ENCODE peak calls at places on chromosome 16, in five cellular contexts. One of them, this sample, is unnamed. For H3K4me1 and H3K9me3, the result is how much of the 10 kb centered on the place peaks cover.

GRCh38 chr16:54986404-54986803 is 55.7 kb downstream of the IRX5 start:
- DNase-seq in fibroblast of lung: no peak
- DNase-seq in neural progenitor cell: peak
- DNase-seq in A549: no peak
- DNase-seq in ovary: no peak
- DNase-seq in this sample: no peak

GRCh38 chr16:87418644-87419043 is 26.5 kb downstream of the MAP1LC3B start:
- DNase-seq in ovary: no peak
- DNase-seq in neural progenitor cell: no peak
- DNase-seq in A549: no peak
- DNase-seq in fibroblast of lung: no peak
- DNase-seq in this sample: no peak

GRCh38 chr16:4307215-4308037 is 8.4 kb upstream of the GLIS2 start:
- DNase-seq in neural progenitor cell: peak
- DNase-seq in ovary: peak
- DNase-seq in A549: peak
- DNase-seq in fibroblast of lung: peak
- DNase-seq in this sample: peak

GRCh38 chr16:89918453-89919347 is at the start of gene MC1R:
- DNase-seq in fibroblast of lung: peak
- DNase-seq in neural progenitor cell: peak
- DNase-seq in ovary: no peak
- DNase-seq in A549: peak
- DNase-seq in this sample: peak

GRCh38 chr16:82630688-82631087 is 3.9 kb downstream of the CDH13 start:
- DNase-seq in ovary: no peak
- DNase-seq in fibroblast of lung: no peak
- DNase-seq in neural progenitor cell: no peak
- DNase-seq in A549: no peak
- DNase-seq in this sample: peak

GRCh38 chr16:67542464-67542863 is 13.8 kb downstream of the RIPOR1 start:
- DNase-seq in ovary: peak
- DNase-seq in fibroblast of lung: peak
- DNase-seq in A549: peak
- DNase-seq in neural progenitor cell: no peak
- DNase-seq in this sample: peak

GRCh38 chr16:5678371-5678770 is 580.8 kb upstream of the EEF2KMT start:
- DNase-seq in fibroblast of lung: no peak
- DNase-seq in A549: no peak
- DNase-seq in neural progenitor cell: peak
- DNase-seq in ovary: no peak
- DNase-seq in this sample: no peak

GRCh38 chr16:25012525-25012991 is 2.6 kb downstream of the ARHGAP17 start:
- DNase-seq in fibroblast of lung: peak
- DNase-seq in A549: no peak
- DNase-seq in neural progenitor cell: no peak
- DNase-seq in ovary: no peak
- DNase-seq in this sample: peak

GRCh38 chr16:75251280-75252048 is at the start of gene BCAR1:
- DNase-seq in fibroblast of lung: peak
- DNase-seq in A549: peak
- DNase-seq in neural progenitor cell: peak
- DNase-seq in ovary: peak
- DNase-seq in this sample: peak

GRCh38 chr16:14013145-14013570 is 58.0 kb upstream of the MRTFB start:
- DNase-seq in neural progenitor cell: no peak
- DNase-seq in ovary: no peak
- DNase-seq in A549: no peak
- DNase-seq in fibroblast of lung: no peak
- DNase-seq in this sample: no peak

GRCh38 chr16:61797960-61798359 is 238.3 kb downstream of the CDH8 start:
- DNase-seq in ovary: no peak
- DNase-seq in fibroblast of lung: no peak
- DNase-seq in A549: no peak
- DNase-seq in neural progenitor cell: no peak
- DNase-seq in this sample: no peak

GRCh38 chr16:58212824-58213655 is 15.1 kb upstream of the CSNK2A2 start:
- DNase-seq in ovary: no peak
- DNase-seq in neural progenitor cell: no peak
- DNase-seq in fibroblast of lung: no peak
- DNase-seq in A549: no peak
- DNase-seq in this sample: no peak

GRCh38 chr16:3665508-3665907 is 11.0 kb downstream of the DNASE1 start:
- DNase-seq in neural progenitor cell: no peak
- DNase-seq in fibroblast of lung: no peak
- DNase-seq in ovary: no peak
- DNase-seq in A549: no peak
- DNase-seq in this sample: no peak

GRCh38 chr16:13348416-13348815 is 447.0 kb downstream of the SHISA9 start:
- DNase-seq in ovary: no peak
- DNase-seq in fibroblast of lung: no peak
- DNase-seq in neural progenitor cell: no peak
- DNase-seq in A549: no peak
- DNase-seq in this sample: no peak

GRCh38 chr16:86611517-86611840 is 33.1 kb downstream of the FOXL1 start:
- DNase-seq in A549: no peak
- DNase-seq in neural progenitor cell: no peak
- DNase-seq in fibroblast of lung: no peak
- DNase-seq in ovary: no peak
- DNase-seq in this sample: no peak

GRCh38 chr16:65845466-65846209 is 520.9 kb upstream of the CDH5 start:
- DNase-seq in ovary: no peak
- DNase-seq in neural progenitor cell: no peak
- DNase-seq in fibroblast of lung: peak
- DNase-seq in A549: no peak
- DNase-seq in this sample: peak

GRCh38 chr16:67538666-67539101 is 10.1 kb downstream of the RIPOR1 start:
- DNase-seq in fibroblast of lung: peak
- DNase-seq in neural progenitor cell: peak
- DNase-seq in ovary: no peak
- DNase-seq in A549: no peak
- DNase-seq in this sample: peak

GRCh38 chr16:12061336-12062055 is 85.0 kb downstream of the SNX29 start:
- DNase-seq in neural progenitor cell: no peak
- DNase-seq in A549: no peak
- DNase-seq in ovary: no peak
- DNase-seq in fibroblast of lung: peak
- DNase-seq in this sample: no peak

GRCh38 chr16:84451781-84452180 is 52.7 kb downstream of the MEAK7 start:
- DNase-seq in fibroblast of lung: no peak
- DNase-seq in A549: no peak
- DNase-seq in neural progenitor cell: no peak
- DNase-seq in ovary: no peak
- DNase-seq in this sample: no peak

GRCh38 chr16:22008215-22009142 is 568 bp downstream of the MOSMO start:
- DNase-seq in ovary: peak
- DNase-seq in A549: peak
- DNase-seq in fibroblast of lung: peak
- DNase-seq in neural progenitor cell: peak
- DNase-seq in this sample: peak

GRCh38 chr16:11562411-11562810 is 24.3 kb downstream of the LITAF start:
- DNase-seq in A549: no peak
- DNase-seq in ovary: no peak
- DNase-seq in neural progenitor cell: no peak
- DNase-seq in fibroblast of lung: no peak
- DNase-seq in this sample: no peak

GRCh38 chr16:75188832-75189477 is 18.0 kb downstream of the CTRB2 start:
- DNase-seq in A549: no peak
- DNase-seq in ovary: no peak
- DNase-seq in fibroblast of lung: no peak
- DNase-seq in neural progenitor cell: no peak
- DNase-seq in this sample: no peak

GRCh38 chr16:10961231-10961630 is 16.9 kb downstream of the CLEC16A start:
- DNase-seq in neural progenitor cell: no peak
- DNase-seq in fibroblast of lung: peak
- DNase-seq in ovary: no peak
- DNase-seq in A549: no peak
- DNase-seq in this sample: peak

GRCh38 chr16:2968368-2968737 is 795 bp upstream of the PAQR4 start:
- DNase-seq in neural progenitor cell: no peak
- DNase-seq in ovary: no peak
- DNase-seq in fibroblast of lung: no peak
- DNase-seq in A549: no peak
- DNase-seq in this sample: no peak

DNA sequence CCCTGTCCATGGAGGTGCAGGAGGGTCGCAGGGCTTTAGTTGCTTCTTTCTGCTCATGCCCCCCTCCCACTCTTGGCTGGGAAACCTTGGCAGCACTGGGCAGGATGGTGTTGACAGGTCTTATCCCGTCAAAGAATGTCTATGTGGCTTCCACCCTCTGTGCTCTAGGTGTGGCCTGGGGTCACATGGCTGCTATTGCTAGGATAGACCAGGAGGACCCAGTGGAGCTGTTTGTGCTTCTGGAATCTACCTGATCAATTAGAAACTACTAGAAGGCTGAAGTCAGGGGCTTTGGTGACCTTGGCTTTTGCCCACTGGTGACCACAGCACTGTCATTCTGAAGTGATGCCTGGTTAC is 105.8 kb downstream of the CMIP start:
- DNase-seq in A549: no peak
- DNase-seq in neural progenitor cell: no peak
- DNase-seq in ovary: no peak
- DNase-seq in fibroblast of lung: no peak
- DNase-seq in this sample: no peak
- H3K4me1 ChIP-seq in A549: half or more
- H3K4me1 ChIP-seq in neural progenitor cell: under half
- H3K4me1 ChIP-seq in ovary: under half
- H3K4me1 ChIP-seq in fibroblast of lung: under half
- H3K4me1 ChIP-seq in this sample: under half

DNA sequence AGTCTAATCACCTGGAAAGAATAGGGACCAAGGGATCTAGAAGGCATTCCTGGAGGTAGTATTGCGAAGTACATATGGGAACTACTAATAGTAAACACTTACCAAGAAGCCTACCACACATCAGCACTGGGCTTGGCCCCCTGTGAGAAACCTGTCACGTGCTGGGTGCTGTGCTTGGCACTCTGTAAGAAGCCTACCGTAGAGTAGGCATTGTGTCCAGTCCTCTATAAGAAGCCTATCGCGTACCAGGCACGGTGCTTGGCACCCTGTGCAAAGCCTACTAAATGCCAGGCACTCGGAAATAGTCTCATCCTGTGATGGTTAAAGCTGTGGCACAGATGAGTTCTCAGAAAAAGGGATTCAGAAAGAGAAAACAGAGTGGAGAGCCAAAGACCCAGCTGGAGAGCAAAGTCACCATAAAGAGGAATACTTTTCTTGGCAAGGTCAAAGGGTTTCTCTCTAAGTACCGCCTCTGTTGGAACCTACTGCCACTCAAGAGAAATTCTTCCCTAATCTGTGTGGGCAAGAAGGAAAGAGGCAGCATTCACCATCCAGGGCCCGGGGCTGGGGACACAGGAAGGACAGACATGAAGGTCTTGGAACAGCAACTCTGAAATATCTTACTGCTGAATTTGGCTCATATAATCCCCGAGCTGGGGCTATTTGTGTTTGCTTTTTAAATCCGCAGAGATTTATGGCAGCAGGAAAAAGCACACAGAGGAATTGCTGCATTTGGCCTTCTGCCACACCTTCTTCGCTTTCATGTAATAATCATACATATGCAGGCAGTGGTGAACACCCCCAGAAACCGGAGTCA is 81.8 kb downstream of the VAT1L start:
- DNase-seq in A549: no peak
- DNase-seq in neural progenitor cell: no peak
- DNase-seq in ovary: no peak
- DNase-seq in fibroblast of lung: peak
- DNase-seq in this sample: no peak
- H3K4me3 ChIP-seq in A549: no peak
- H3K4me3 ChIP-seq in neural progenitor cell: no peak
- H3K4me3 ChIP-seq in ovary: no peak
- H3K4me3 ChIP-seq in fibroblast of lung: no peak
- H3K4me3 ChIP-seq in this sample: no peak

DNA sequence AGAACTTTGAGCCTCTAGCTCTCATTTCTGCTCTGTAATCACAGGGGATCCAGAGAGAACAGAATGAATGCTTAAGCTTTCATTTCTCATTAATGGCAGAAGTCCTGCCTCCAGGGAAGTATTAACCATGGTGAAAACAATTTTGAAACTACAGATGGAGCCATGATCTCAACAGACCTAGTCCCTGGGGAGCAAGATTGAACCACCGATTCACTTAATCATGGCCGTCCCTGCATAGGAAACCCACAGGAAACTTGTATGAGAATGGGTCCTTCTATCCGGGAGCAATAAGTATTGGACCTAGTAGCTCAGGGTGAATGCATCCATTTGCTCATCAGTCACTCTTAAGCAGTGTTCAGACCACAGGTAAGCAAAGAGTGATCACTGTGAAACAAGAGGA is 40.2 kb upstream of the CLEC18A start:
- DNase-seq in ovary: no peak
- DNase-seq in fibroblast of lung: no peak
- DNase-seq in neural progenitor cell: no peak
- DNase-seq in A549: no peak
- DNase-seq in this sample: no peak
- H3K9me3 ChIP-seq in ovary: under half
- H3K9me3 ChIP-seq in fibroblast of lung: under half
- H3K9me3 ChIP-seq in neural progenitor cell: under half
- H3K9me3 ChIP-seq in A549: under half
- H3K9me3 ChIP-seq in this sample: under half

GRCh38 chr16:30519120-30520049 is 7.0 kb downstream of the ZNF768 start:
- DNase-seq in fibroblast of lung: no peak
- DNase-seq in ovary: no peak
- DNase-seq in A549: no peak
- DNase-seq in neural progenitor cell: no peak
- DNase-seq in this sample: no peak
- H3K4me1 ChIP-seq in fibroblast of lung: under half
- H3K4me1 ChIP-seq in ovary: under half
- H3K4me1 ChIP-seq in A549: under half
- H3K4me1 ChIP-seq in neural progenitor cell: under half
- H3K4me1 ChIP-seq in this sample: under half

GRCh38 chr16:672851-673250 is 2.6 kb upstream of the RHBDL1 start:
- DNase-seq in neural progenitor cell: no peak
- DNase-seq in A549: no peak
- DNase-seq in fibroblast of lung: no peak
- DNase-seq in ovary: no peak
- DNase-seq in this sample: no peak

GRCh38 chr16:675884-676564 is 553 bp downstream of the RHBDL1 start:
- DNase-seq in neural progenitor cell: no peak
- DNase-seq in A549: no peak
- DNase-seq in ovary: no peak
- DNase-seq in fibroblast of lung: no peak
- DNase-seq in this sample: no peak

GRCh38 chr16:674968-675883 is at the start of gene RHBDL1:
- DNase-seq in ovary: no peak
- DNase-seq in fibroblast of lung: peak
- DNase-seq in A549: no peak
- DNase-seq in neural progenitor cell: peak
- DNase-seq in this sample: peak

GRCh38 chr16:673399-673991 is 2.0 kb upstream of the RHBDL1 start:
- DNase-seq in ovary: no peak
- DNase-seq in A549: no peak
- DNase-seq in fibroblast of lung: no peak
- DNase-seq in neural progenitor cell: no peak
- DNase-seq in this sample: no peak

GRCh38 chr16:674214-674881 is 1.1 kb upstream of the RHBDL1 start:
- DNase-seq in ovary: no peak
- DNase-seq in A549: no peak
- DNase-seq in neural progenitor cell: no peak
- DNase-seq in fibroblast of lung: no peak
- DNase-seq in this sample: no peak
- H3K4me3 ChIP-seq in ovary: no peak
- H3K4me3 ChIP-seq in A549: no peak
- H3K4me3 ChIP-seq in neural progenitor cell: no peak
- H3K4me3 ChIP-seq in fibroblast of lung: no peak
- H3K4me3 ChIP-seq in this sample: no peak

GRCh38 chr16:35605921-35606320 is 2146.5 kb downstream of the TP53TG3F start:
- DNase-seq in fibroblast of lung: no peak
- DNase-seq in ovary: no peak
- DNase-seq in A549: no peak
- DNase-seq in neural progenitor cell: no peak
- DNase-seq in this sample: no peak
- H3K9me3 ChIP-seq in fibroblast of lung: under half
- H3K9me3 ChIP-seq in ovary: under half
- H3K9me3 ChIP-seq in A549: under half
- H3K9me3 ChIP-seq in neural progenitor cell: under half
- H3K9me3 ChIP-seq in this sample: under half